ENCODE peak calls at places on chromosomes 5 and 9, in six cellular contexts. N is stomach; W is CD4-positive, alpha-beta memory T cell; D is body of pancreas; M is DND-41; Y is pancreas. F is an unnamed sample.

GRCh38 chr9:101247297-101247696 is 137.5 kb downstream of the BAAT start:
- DNase-seq in D (no peak), M (no peak), Y (no peak), N (no peak), W (no peak), F (no peak)

GRCh38 chr5:142924135-142924883 is 154.1 kb downstream of the ARHGAP26 start:
- DNase-seq in N (no peak), W (no peak), M (peak), D (no peak), Y (no peak), F (no peak)

GRCh38 chr5:137254695-137255094 is 244.4 kb downstream of the SPOCK1 start:
- DNase-seq in W (no peak), N (no peak), M (no peak), Y (no peak), D (peak), F (peak)

GRCh38 chr5:134989291-134989830 is 21.7 kb downstream of the CATSPER3 start:
- DNase-seq in N (no peak), W (no peak), M (no peak), D (no peak), Y (no peak), F (no peak)

GRCh38 chr5:91311697-91312501 is 71.2 kb downstream of the ARRDC3 start:
- DNase-seq in Y (no peak), M (peak), D (peak), W (peak), N (peak), F (peak)

GRCh38 chr5:69450116-69450515 is 35.2 kb downstream of the MARVELD2 start:
- DNase-seq in D (no peak), N (no peak), Y (no peak), W (no peak), M (no peak), F (no peak)

GRCh38 chr5:93890657-93891056 is 149.3 kb upstream of the POU5F2 start:
- DNase-seq in M (no peak), Y (no peak), D (no peak), N (no peak), W (no peak), F (no peak)

GRCh38 chr5:173274771-173275170 is 39.8 kb upstream of the NKX2-5 start:
- DNase-seq in N (no peak), Y (no peak), D (no peak), M (no peak), W (no peak), F (no peak)

GRCh38 chr5:68479524-68479923 is 264.0 kb downstream of the PIK3R1 start:
- DNase-seq in W (no peak), D (no peak), Y (no peak), N (no peak), M (no peak), F (no peak)

GRCh38 chr9:88322906-88323566 is 65.2 kb upstream of the SPIN1 start:
- DNase-seq in Y (no peak), W (peak), N (no peak), M (peak), D (peak), F (no peak)

GRCh38 chr5:56608216-56608925 is 207.0 kb upstream of the MAP3K1 start:
- DNase-seq in D (no peak), N (no peak), M (no peak), Y (no peak), W (no peak), F (no peak)

GRCh38 chr9:113511856-113512761 is 48.6 kb downstream of the RGS3 start:
- DNase-seq in Y (no peak), M (peak), N (no peak), W (peak), D (no peak), F (no peak)

GRCh38 chr9:129307227-129307970 is 129.3 kb upstream of the IER5L start:
- DNase-seq in M (no peak), N (peak), W (no peak), Y (no peak), D (no peak), F (no peak)

GRCh38 chr5:140145818-140146522 is 20.2 kb downstream of the IGIP start:
- DNase-seq in W (no peak), D (peak), M (no peak), Y (peak), N (peak), F (peak)

GRCh38 chr5:103487253-103487652 is 75.3 kb downstream of the NUDT12 start:
- DNase-seq in W (no peak), N (no peak), D (no peak), Y (no peak), M (no peak), F (no peak)

GRCh38 chr9:83680233-83680632 is 27.5 kb downstream of the UBQLN1 start:
- DNase-seq in N (no peak), W (no peak), Y (no peak), M (no peak), D (no peak), F (no peak)

GRCh38 chr5:151870820-151871219 is 53.8 kb downstream of the GLRA1 start:
- DNase-seq in W (no peak), Y (no peak), D (no peak), N (no peak), M (no peak), F (no peak)

GRCh38 chr5:138824924-138825863 is 49.9 kb downstream of the LRRTM2 start:
- DNase-seq in W (no peak), Y (no peak), M (no peak), N (no peak), D (no peak), F (no peak)

GRCh38 chr5:89421035-89421434 is 538.1 kb upstream of the MEF2C start:
- DNase-seq in D (no peak), N (no peak), W (no peak), Y (no peak), M (no peak), F (no peak)

GRCh38 chr5:33148076-33148501 is 292.7 kb upstream of the TARS1 start:
- DNase-seq in Y (no peak), W (no peak), N (no peak), M (no peak), D (peak), F (no peak)

GRCh38 chr5:35672995-35673394 is 55.3 kb downstream of the SPEF2 start:
- DNase-seq in M (peak), Y (no peak), N (no peak), W (peak), D (peak), F (peak)

GRCh38 chr5:139788294-139788875 is 7.2 kb upstream of the PSD2 start:
- DNase-seq in W (no peak), D (no peak), Y (peak), N (no peak), M (no peak), F (peak)

GRCh38 chr9:68530618-68531017 is 10.1 kb downstream of the TMEM252 start:
- DNase-seq in N (peak), M (no peak), D (peak), Y (peak), W (no peak), F (no peak)

GRCh38 chr9:118558026-118558425 is 811.2 kb downstream of the BRINP1 start:
- DNase-seq in M (no peak), D (no peak), N (no peak), Y (no peak), W (no peak), F (no peak)
- H3K27ac ChIP-seq in M (no peak), D (no peak), N (no peak), Y (no peak), W (no peak), F (no peak)

GRCh38 chr9:21677387-21677786 is 125.0 kb upstream of the MTAP start:
- DNase-seq in D (no peak), N (no peak), W (no peak), M (no peak), Y (no peak), F (no peak)
- H3K27ac ChIP-seq in D (no peak), N (no peak), W (no peak), M (no peak), Y (no peak), F (no peak)

GRCh38 chr5:113299591-113299990 is 135.2 kb downstream of the TSSK1B start:
- DNase-seq in Y (no peak), N (no peak), D (no peak), M (no peak), W (no peak), F (no peak)

GRCh38 chr5:113293613-113294340 is 141.0 kb downstream of the TSSK1B start:
- DNase-seq in D (no peak), M (no peak), W (peak), N (no peak), Y (peak), F (no peak)

GRCh38 chr5:113295111-113295539 is 139.7 kb downstream of the TSSK1B start:
- DNase-seq in N (no peak), M (no peak), W (no peak), Y (no peak), D (no peak), F (no peak)

GRCh38 chr5:113294341-113295110 is 140.3 kb downstream of the TSSK1B start:
- DNase-seq in M (no peak), D (peak), N (peak), Y (peak), W (peak), F (peak)

GRCh38 chr5:113296681-113297080 is 138.1 kb downstream of the TSSK1B start:
- DNase-seq in W (no peak), M (no peak), N (no peak), Y (no peak), D (no peak), F (no peak)
- H3K27ac ChIP-seq in W (no peak), M (no peak), N (no peak), Y (no peak), D (no peak), F (no peak)

DNA sequence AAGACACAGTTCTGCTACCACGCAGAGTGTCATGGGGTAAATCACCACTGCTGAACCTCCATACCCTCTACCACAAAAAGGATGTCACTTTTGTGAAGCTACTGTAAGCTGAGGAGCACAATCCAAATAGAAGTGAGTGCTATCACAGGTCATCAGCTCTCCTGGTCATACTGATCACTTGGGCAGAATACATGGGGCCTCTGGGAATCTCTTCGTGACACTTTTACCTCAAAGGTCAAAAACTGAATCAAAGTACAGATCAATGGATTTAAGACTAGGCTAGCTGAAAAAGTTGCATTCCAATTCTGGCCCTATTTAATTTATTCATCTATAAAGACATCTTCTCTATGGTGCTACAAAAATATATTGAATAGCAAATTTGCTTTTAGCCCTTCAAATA is 115.5 kb downstream of the MPDZ start:
- DNase-seq in W (no peak), M (no peak), N (no peak), D (no peak), Y (no peak), F (no peak)
- H3K27ac ChIP-seq in W (no peak), M (no peak), N (no peak), D (no peak), Y (no peak), F (no peak)

GRCh38 chr9:126613656-126614055 is at the start of gene LMX1B:
- DNase-seq in D (peak), W (no peak), Y (peak), M (no peak), N (no peak), F (no peak)

GRCh38 chr9:126614088-126614454 is 343 bp downstream of the LMX1B start:
- DNase-seq in M (no peak), D (peak), N (no peak), W (no peak), Y (peak), F (no peak)

GRCh38 chr9:126615791-126616447 is 2.2 kb downstream of the LMX1B start:
- DNase-seq in Y (no peak), M (no peak), N (no peak), D (no peak), W (no peak), F (no peak)

GRCh38 chr9:126615251-126615790 is 1.6 kb downstream of the LMX1B start:
- DNase-seq in N (peak), W (no peak), Y (peak), M (no peak), D (peak), F (no peak)

GRCh38 chr9:126614455-126615248 is 924 bp downstream of the LMX1B start:
- DNase-seq in M (no peak), Y (peak), W (no peak), N (no peak), D (no peak), F (no peak)
- H3K27ac ChIP-seq in M (no peak), Y (no peak), W (no peak), N (no peak), D (no peak), F (no peak)

GRCh38 chr9:76310577-76310976 is 83.6 kb downstream of the RFK start:
- DNase-seq in D (no peak), W (no peak), Y (no peak), M (no peak), N (no peak), F (no peak)
- H3K27ac ChIP-seq in D (no peak), W (no peak), Y (no peak), M (no peak), N (no peak), F (no peak)

GRCh38 chr5:141557681-141558136 is 61.1 kb downstream of the DIAPH1 start:
- DNase-seq in D (peak), W (peak), N (peak), Y (peak), M (peak), F (peak)

GRCh38 chr5:141560141-141560540 is 58.7 kb downstream of the DIAPH1 start:
- DNase-seq in W (no peak), D (peak), N (no peak), M (no peak), Y (no peak), F (no peak)

GRCh38 chr5:141559481-141559880 is 59.3 kb downstream of the DIAPH1 start:
- DNase-seq in D (no peak), N (no peak), W (no peak), M (no peak), Y (no peak), F (no peak)

GRCh38 chr5:141558150-141558549 is 60.6 kb downstream of the DIAPH1 start:
- DNase-seq in M (no peak), W (peak), Y (no peak), D (no peak), N (no peak), F (no peak)

DNA sequence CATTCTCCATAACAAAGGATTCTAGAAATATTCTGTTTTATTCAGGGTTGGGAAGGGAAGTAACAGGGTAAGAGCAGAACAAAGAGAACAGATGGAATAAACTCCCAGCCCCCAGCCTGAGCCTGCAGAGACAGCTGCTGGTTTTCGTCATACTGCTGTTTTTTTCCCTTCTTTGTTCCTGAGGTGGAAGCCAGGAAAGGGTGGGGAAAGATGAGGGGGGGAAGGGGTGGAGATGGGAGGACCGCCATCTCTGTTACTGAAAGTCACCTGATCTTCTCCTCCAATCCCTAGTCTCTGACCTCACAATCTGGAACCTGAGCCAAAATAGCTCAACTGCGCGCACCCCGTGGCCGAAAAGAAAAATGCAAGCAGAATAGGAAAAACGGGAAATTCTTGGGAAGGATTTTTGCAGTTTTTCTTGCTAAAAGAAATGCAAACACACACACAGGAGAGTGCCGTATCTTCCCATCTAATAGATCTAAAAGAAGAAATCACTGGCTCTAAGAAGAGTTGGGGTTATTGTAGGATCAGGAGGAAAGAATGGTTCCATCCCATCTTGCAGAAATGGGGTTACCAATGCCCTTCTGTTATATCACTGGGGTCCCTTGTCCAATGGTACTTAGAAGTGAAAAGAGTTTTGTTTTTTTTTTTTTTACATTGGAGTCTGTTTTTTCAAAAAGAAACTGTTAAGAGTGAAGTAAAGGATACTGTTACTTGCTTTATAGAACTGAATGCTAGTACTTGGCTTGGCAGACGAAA is 57.9 kb downstream of the DIAPH1 start:
- DNase-seq in W (no peak), D (peak), Y (peak), N (peak), M (no peak), F (peak)
- H3K27ac ChIP-seq in W (no peak), D (peak), Y (peak), N (peak), M (no peak), F (peak)